ENCODE peak calls at places on chromosomes 2 and 18, in five cellular contexts. K, I, D, X and W are unnamed samples.

GRCh38 chr2:159913897-159914296 is 115.9 kb upstream of the CD302 start:
- DNase-seq in K (no peak), X (no peak), I (no peak), D (no peak), W (no peak)

GRCh38 chr2:70947556-70948184 is 12.0 kb downstream of the ATP6V1B1 start:
- DNase-seq in D (no peak), K (peak; percentile 39), X (no peak), I (peak; percentile 7), W (no peak)

GRCh38 chr2:17620280-17620679 is 79.8 kb downstream of the VSNL1 start:
- DNase-seq in K (no peak), D (no peak), X (no peak), I (no peak), W (no peak)

GRCh38 chr2:100767810-100768806 is 51.8 kb upstream of the NPAS2 start:
- DNase-seq in K (no peak), I (no peak), X (no peak), D (peak; percentile 76), W (no peak)

GRCh38 chr2:191250400-191250799 is 5.2 kb downstream of the MYO1B start:
- DNase-seq in D (no peak), I (no peak), K (no peak), X (no peak), W (no peak)

GRCh38 chr2:10071595-10071994 is 8.6 kb downstream of the CYS1 start:
- DNase-seq in D (no peak), K (no peak), I (no peak), X (no peak), W (no peak)

GRCh38 chr2:97733341-97734035 is 20.1 kb downstream of the ZAP70 start:
- DNase-seq in I (no peak), X (no peak), D (no peak), K (no peak), W (no peak)

GRCh38 chr2:96359310-96359709 is 23.7 kb downstream of the NCAPH start:
- DNase-seq in D (no peak), K (no peak), X (no peak), I (peak; percentile 39), W (no peak)

GRCh38 chr2:155815851-155816250 is 516.7 kb downstream of the NR4A2 start:
- DNase-seq in X (peak; percentile 5), K (peak; percentile 10), I (peak; percentile 8), D (peak; percentile 54), W (peak; percentile 37)

GRCh38 chr18:63848159-63848558 is 39.3 kb upstream of the SERPINB2 start:
- DNase-seq in K (peak; percentile 23), I (peak; percentile 22), D (peak; percentile 39), X (no peak), W (peak; percentile 19)

GRCh38 chr2:126507425-126507867 is 148.5 kb upstream of the GYPC start:
- DNase-seq in X (no peak), I (no peak), D (peak; percentile 41), K (peak; percentile 6), W (no peak)

GRCh38 chr2:183541766-183542165 is 417.5 kb downstream of the NUP35 start:
- DNase-seq in X (no peak), D (no peak), K (no peak), I (no peak), W (peak; percentile 7)

GRCh38 chr2:207465894-207466293 is 63.9 kb upstream of the CREB1 start:
- DNase-seq in I (no peak), D (no peak), X (no peak), K (no peak), W (no peak)

GRCh38 chr18:21740724-21741510 is at the start of gene MIB1:
- DNase-seq in K (peak; percentile 64), X (peak; percentile 83), D (no peak), I (peak; percentile 96), W (peak; percentile 61)

GRCh38 chr2:235024191-235024611 is 72.4 kb downstream of the SH3BP4 start:
- DNase-seq in X (no peak), K (no peak), I (no peak), D (no peak), W (no peak)

GRCh38 chr2:242075683-242076082 is 206.2 kb downstream of the RTP5 start:
- DNase-seq in X (no peak), I (no peak), D (no peak), K (no peak), W (no peak)

GRCh38 chr2:240169486-240170353 is 29.3 kb upstream of the OTOS start:
- DNase-seq in I (no peak), D (no peak), K (no peak), X (no peak), W (no peak)

GRCh38 chr2:144683955-144684354 is 164.0 kb upstream of the ZEB2 start:
- DNase-seq in I (no peak), K (no peak), X (no peak), D (no peak), W (no peak)

GRCh38 chr2:56390644-56391043 is 206.9 kb downstream of the CCDC85A start:
- DNase-seq in K (no peak), D (no peak), X (no peak), I (no peak), W (no peak)

GRCh38 chr18:29191263-29191662 is 1014.3 kb upstream of the CDH2 start:
- DNase-seq in X (no peak), K (no peak), D (peak; percentile 1), I (no peak), W (peak; percentile 28)

GRCh38 chr2:108330971-108331370 is 42.3 kb downstream of the SULT1C2 start:
- DNase-seq in X (no peak), I (no peak), D (no peak), K (no peak), W (no peak)

GRCh38 chr2:112803691-112804521 is 19.6 kb upstream of the IL1A start:
- DNase-seq in X (no peak), I (no peak), K (peak; percentile 52), D (peak; percentile 92), W (no peak)

GRCh38 chr2:46813046-46813445 is 102.6 kb downstream of the MCFD2 start:
- DNase-seq in I (peak; percentile 77), K (no peak), X (no peak), D (no peak), W (peak; percentile 3)

GRCh38 chr18:377088-377487 is 109.2 kb upstream of the THOC1 start:
- DNase-seq in D (no peak), K (no peak), I (peak; percentile 37), X (no peak), W (no peak)

GRCh38 chr2:65349863-65350262 is 82.5 kb downstream of the SPRED2 start:
- DNase-seq in I (peak; percentile 81), K (peak; percentile 86), X (no peak), D (peak; percentile 65), W (peak; percentile 35)

GRCh38 chr2:185291035-185291647 is 447.5 kb upstream of the FSIP2 start:
- DNase-seq in D (peak; percentile 64), I (no peak), X (no peak), K (peak; percentile 25), W (peak; percentile 32)

GRCh38 chr2:127085260-127085666 is 21.7 kb downstream of the BIN1 start:
- DNase-seq in K (no peak), I (no peak), X (peak; percentile 42), D (no peak), W (no peak)

GRCh38 chr2:241273552-241273988 is 41.9 kb downstream of the HDLBP start:
- DNase-seq in X (no peak), I (peak; percentile 32), K (no peak), D (no peak), W (no peak)

GRCh38 chr2:68463287-68463877 is 3.7 kb downstream of the FBXO48 start:
- DNase-seq in K (peak; percentile 72), I (peak; percentile 63), X (no peak), D (peak; percentile 68), W (peak; percentile 26)

GRCh38 chr2:85578243-85579180 is 1.1 kb downstream of the VAMP8 start:
- DNase-seq in D (no peak), K (peak; percentile 57), I (no peak), X (no peak), W (no peak)
- TF ChIP-seq FOXM1 in D (no peak), K (no peak), I (no peak), X (no peak), W (no peak)

DNA sequence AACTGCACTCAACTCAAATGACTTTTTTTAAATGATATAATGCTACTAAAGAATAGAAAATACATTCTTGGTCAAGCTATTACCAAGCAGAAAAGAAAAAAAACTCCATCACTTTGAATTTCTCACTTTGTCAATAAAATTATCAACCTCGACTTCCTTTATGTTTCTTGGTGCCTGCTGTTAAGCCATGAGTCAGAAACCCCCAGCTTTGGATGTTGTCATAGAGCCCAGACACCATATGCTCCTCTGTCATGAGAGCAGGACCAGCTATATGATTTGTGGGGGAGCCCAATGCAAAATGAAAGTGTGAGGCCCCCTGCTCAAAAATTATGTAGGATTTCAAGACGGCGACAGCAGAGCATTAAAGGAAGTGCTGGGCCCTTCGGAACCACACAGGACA is 282.6 kb downstream of the MEIS1 start:
- DNase-seq in D (no peak), K (no peak), I (no peak), X (no peak), W (no peak)
- TF ChIP-seq FOXM1 in D (no peak), K (no peak), I (no peak), X (no peak), W (no peak)

DNA sequence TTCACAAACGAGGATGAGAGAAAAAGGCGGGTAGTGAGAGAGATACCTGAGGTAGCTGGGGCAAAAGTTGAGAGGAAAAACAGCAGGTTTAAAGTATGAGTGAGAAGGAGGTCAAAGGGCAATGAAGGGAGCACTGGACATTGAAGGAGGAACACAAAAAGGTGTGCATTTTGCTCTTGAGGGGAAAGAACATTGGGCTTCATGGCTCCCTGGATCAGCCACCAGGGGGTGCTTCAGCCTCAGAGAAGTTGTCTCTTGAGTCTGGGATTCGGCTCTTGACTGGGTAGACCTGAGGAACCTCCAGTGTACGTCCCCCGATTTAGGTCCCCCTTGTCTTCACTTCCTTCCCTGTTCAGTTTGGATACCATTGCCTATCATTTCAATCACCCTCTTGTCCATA is 128.5 kb downstream of the RAPGEF4 start:
- DNase-seq in K (peak; percentile 66), I (no peak), D (peak; percentile 13), X (peak; percentile 3), W (peak; percentile 44)
- TF ChIP-seq FOXM1 in K (no peak), I (no peak), D (no peak), X (no peak), W (no peak)

DNA sequence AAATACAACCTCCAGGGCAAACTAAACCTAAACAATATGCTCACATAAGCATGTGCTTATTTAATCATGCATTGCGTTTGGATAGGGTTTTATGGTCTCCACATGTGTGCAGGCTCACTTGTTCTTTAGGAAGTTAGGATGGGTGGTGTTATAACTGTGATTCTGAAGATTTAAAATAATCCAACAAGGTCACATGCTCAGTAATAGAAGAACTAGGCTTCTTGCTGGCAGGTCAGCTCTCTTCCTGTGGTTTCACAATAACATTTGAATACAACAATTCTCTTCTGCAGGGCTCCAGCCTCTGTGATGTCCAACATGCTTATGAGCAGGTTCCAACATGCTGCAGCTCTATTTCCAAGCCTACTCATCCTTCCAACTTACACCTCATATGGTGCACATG is 84.0 kb downstream of the MYL12B start:
- DNase-seq in X (no peak), K (no peak), D (no peak), I (no peak), W (no peak)
- TF ChIP-seq FOXM1 in X (no peak), K (no peak), D (no peak), I (no peak), W (no peak)

DNA sequence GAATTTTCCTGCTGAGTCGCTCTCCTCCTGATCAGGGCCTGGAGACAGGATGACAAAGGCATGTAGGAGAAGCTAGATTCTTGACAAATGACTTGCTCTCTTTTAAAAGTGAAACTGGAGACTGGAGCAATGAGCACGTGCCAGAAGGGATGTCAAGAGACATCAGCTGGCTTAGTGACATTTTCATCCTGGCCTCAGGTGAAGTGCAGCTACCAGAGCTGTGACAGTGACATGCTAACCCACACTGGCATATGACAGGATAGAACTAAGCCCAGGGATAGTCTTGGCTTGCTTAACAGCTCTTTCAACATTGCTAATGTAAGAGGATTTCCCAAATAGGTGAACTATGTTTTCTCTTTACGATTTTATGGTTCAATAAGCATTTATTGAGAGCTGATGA is 757.5 kb upstream of the DDX18 start:
- DNase-seq in X (no peak), I (no peak), K (no peak), D (no peak), W (no peak)
- TF ChIP-seq FOXM1 in X (no peak), I (no peak), K (no peak), D (no peak), W (no peak)